ENCODE peak calls at places on chromosomes 7 and 10, in five cellular contexts. P, B, D, G and H are unnamed samples.

GRCh38 chr10:87675396-87676376 is 16.0 kb downstream of the PAPSS2 start:
- DNase-seq in G (no peak), D (peak; percentile 87), P (no peak), B (no peak), H (peak; percentile 86)

GRCh38 chr10:58414270-58415041 is 29.2 kb downstream of the TFAM start:
- DNase-seq in D (peak; percentile 92), P (no peak), G (no peak), B (no peak), H (peak; percentile 89)

GRCh38 chr10:125521721-125522680 is 161.0 kb downstream of the TEX36 start:
- DNase-seq in G (no peak), D (no peak), P (peak; percentile 45), B (no peak), H (no peak)

GRCh38 chr7:18663321-18663720 is 167.8 kb downstream of the HDAC9 start:
- DNase-seq in D (no peak), B (no peak), G (no peak), P (peak; percentile 52), H (no peak)

GRCh38 chr7:134718211-134718875 is 61.1 kb upstream of the CALD1 start:
- DNase-seq in P (no peak), D (no peak), B (no peak), G (no peak), H (no peak)

GRCh38 chr7:128919881-128920789 is 9.6 kb upstream of the KCP start:
- DNase-seq in D (no peak), G (no peak), B (peak; percentile 41), P (peak; percentile 28), H (no peak)

GRCh38 chr10:69479241-69479730 is 28.0 kb downstream of the TSPAN15 start:
- DNase-seq in B (no peak), G (no peak), D (no peak), P (peak; percentile 70), H (no peak)

GRCh38 chr7:2632717-2633537 is 1.1 kb downstream of the TTYH3 start:
- DNase-seq in D (peak; percentile 64), B (no peak), G (peak; percentile 57), P (peak; percentile 83), H (peak; percentile 63)

GRCh38 chr10:14093735-14094484 is 236.8 kb downstream of the FRMD4A start:
- DNase-seq in B (no peak), D (peak; percentile 72), G (no peak), P (peak; percentile 59), H (peak; percentile 70)

GRCh38 chr7:88306590-88307048 is at the start of gene STEAP4:
- DNase-seq in P (peak; percentile 93), G (peak; percentile 64), B (peak; percentile 93), D (peak; percentile 71), H (peak; percentile 84)
- H3K4me3 ChIP-seq in P (peak within 1 kb of the TSS; percentile 55), G (peak within 1 kb of the TSS; percentile 1), B (peak within 1 kb of the TSS; percentile 54), D (peak within 1 kb of the TSS; percentile 41), H (peak within 1 kb of the TSS; percentile 16)

DNA sequence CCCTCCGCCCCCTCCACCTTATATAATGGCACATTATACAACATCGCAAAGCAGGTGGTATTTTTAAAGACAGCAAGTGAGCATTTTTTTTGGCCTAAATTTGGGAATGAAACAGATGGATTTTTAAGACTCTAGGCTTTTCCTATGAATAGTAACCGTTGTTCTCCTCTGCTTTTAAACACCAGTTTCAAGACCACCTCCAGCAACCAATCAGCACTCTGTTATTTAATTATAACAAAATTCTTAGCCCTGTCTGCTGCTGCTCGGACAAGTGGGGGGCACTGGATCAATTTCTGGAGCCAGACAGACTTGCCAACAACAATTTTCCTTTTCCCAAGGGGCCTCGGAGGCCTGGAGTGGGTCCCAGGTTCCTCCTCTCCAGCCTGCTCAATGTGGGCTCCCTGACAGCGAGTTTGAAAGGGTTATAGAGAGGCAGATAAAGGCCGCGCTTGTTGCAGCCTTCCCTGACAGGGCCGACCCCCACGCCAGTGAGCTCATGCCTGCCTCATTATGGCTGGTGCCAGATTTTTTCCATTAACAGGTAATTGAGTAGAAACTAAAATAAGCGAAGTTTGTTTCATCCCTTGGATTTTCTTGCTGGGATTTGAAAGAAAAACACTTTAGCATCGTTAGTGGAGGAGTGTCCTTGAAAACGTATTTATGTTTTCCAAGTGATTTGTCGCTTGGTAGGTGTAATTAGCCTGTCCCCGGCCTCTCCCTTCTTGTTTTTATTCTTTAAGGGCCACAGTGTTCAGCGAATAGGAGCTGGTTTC is 227.3 kb downstream of the TCF7L2 start:
- DNase-seq in G (no peak), P (peak; percentile 82), D (peak; percentile 19), B (no peak), H (no peak)
- H3K4me3 ChIP-seq in G (no peak overlapping the region), P (no peak overlapping the region), D (no peak overlapping the region), B (no peak overlapping the region), H (no peak overlapping the region)

GRCh38 chr10:114684822-114685209 is 26.7 kb upstream of the ABLIM1 start:
- DNase-seq in G (peak; percentile 51), D (peak; percentile 72), B (no peak), P (no peak), H (peak; percentile 75)
- H3K4me3 ChIP-seq in G (no peak overlapping the region), D (no peak overlapping the region), B (peak overlapping the region; percentile 41), P (no peak overlapping the region), H (no peak overlapping the region)

GRCh38 chr7:80374321-80374720 is 137.5 kb downstream of the GNAT3 start:
- DNase-seq in B (no peak), P (no peak), D (no peak), G (no peak), H (no peak)
- H3K4me3 ChIP-seq in B (no peak overlapping the region), P (no peak overlapping the region), D (no peak overlapping the region), G (no peak overlapping the region), H (no peak overlapping the region)

DNA sequence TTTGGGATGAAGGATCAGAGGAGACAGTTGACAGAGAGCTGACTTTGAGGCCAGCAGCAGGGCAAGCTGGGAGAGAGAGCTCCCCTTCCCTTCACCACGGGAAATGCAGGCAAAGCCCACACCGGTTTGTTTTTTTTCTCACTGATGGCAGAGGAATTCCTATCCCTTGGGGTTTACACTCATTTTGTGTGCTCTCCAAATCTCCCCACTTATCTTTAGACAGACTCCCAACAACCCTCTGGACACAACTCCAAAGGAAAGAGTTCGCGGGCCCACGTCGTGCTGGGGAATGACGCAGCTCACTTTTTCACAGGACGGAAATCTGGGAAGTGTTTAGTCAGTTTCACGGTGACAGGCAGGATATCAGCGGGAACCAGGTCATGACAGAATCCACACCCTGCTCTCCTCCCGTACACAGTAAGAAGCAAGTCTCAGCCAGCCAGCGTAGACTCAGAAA is 68.3 kb upstream of the FAM171A1 start:
- DNase-seq in P (peak; percentile 89), D (peak; percentile 95), B (no peak), G (no peak), H (peak; percentile 76)
- H3K4me3 ChIP-seq in P (peak overlapping the region; percentile 39), D (peak overlapping the region; percentile 50), B (peak overlapping the region; percentile 28), G (no peak overlapping the region), H (peak overlapping the region; percentile 40)

GRCh38 chr7:1121886-1122831 is 34.2 kb downstream of the GPER1 start:
- DNase-seq in D (no peak), G (no peak), P (peak; percentile 56), B (peak; percentile 48), H (no peak)

GRCh38 chr7:1124164-1124563 is 35.8 kb downstream of the ZFAND2A start:
- DNase-seq in P (peak; percentile 76), D (no peak), G (no peak), B (peak; percentile 78), H (no peak)

GRCh38 chr7:1124816-1125602 is 35.0 kb downstream of the ZFAND2A start:
- DNase-seq in D (peak; percentile 58), P (peak; percentile 61), B (peak; percentile 62), G (no peak), H (no peak)

GRCh38 chr7:1122832-1123501 is 35.1 kb downstream of the GPER1 start:
- DNase-seq in G (no peak), B (peak; percentile 77), P (peak; percentile 67), D (no peak), H (no peak)

DNA sequence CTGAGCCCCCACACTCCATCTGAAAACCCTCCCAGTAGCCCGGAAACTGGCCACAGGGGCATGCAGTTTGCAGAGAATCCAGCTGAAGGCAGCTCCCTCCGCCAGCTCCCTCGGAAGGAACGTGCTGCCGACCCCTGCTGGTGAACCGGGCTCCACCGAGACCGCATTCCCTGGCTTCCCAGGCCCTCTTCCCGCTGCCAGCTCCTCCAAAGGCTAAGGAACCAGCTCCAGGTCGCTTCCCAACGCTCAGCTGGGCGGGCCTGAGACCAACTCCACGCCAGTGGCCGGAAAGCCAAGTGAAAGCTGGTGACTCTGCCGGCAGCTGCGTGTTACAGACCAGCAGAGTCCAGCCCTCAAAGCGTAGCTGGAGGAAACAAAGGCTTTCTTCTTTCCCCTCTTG is 35.8 kb downstream of the GPER1 start:
- DNase-seq in D (peak; percentile 95), G (peak; percentile 40), P (peak; percentile 97), B (peak; percentile 90), H (peak; percentile 90)
- H3K4me3 ChIP-seq in D (peak overlapping the region; percentile 59), G (no peak overlapping the region), P (peak overlapping the region; percentile 6), B (peak overlapping the region; percentile 23), H (peak overlapping the region; percentile 22)

DNA sequence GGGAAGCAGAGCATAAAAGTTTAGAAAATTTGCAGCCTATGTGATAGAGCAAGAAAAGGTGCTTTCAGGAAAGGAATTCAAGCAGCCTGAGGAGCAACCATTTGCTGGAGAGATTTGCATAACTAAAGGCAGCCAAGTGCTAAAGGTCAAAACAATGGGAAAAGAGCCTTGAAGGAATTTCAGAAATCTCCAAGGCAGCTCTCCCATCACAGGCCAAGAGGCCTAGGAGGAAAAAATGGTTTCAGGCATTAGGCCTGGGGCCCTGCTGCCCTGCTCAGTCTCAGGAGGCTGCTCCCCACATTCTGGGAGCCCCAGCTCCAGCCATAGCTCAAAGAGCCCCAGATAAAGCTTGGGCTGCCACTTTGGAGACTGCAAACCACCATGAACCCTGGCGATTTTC is 95.9 kb upstream of the UNC5B start:
- DNase-seq in G (no peak), P (no peak), D (no peak), B (no peak), H (no peak)
- H3K4me3 ChIP-seq in G (no peak overlapping the region), P (no peak overlapping the region), D (no peak overlapping the region), B (no peak overlapping the region), H (no peak overlapping the region)